ENCODE peak calls at places on chromosomes 6 and 20, in five cellular contexts. One of them, this sample, is unnamed.

GRCh38 chr20:10619427-10619826 is 54.4 kb downstream of the JAG1 start:
- DNase-seq in ACHN: no peak
- DNase-seq in iPS-NIHi11: no peak
- DNase-seq in activated naive CD4-positive, alpha-beta T cell: no peak
- DNase-seq in NCI-H2171 treated with DMSO at 0.1 percent for 48 hours: no peak
- DNase-seq in this sample: peak; percentile 89

GRCh38 chr6:14046476-14047068 is 71.0 kb upstream of the CD83 start:
- DNase-seq in ACHN: peak; percentile 58
- DNase-seq in iPS-NIHi11: peak; percentile 77
- DNase-seq in NCI-H2171 treated with DMSO at 0.1 percent for 48 hours: peak; percentile 64
- DNase-seq in activated naive CD4-positive, alpha-beta T cell: no peak
- DNase-seq in this sample: no peak

GRCh38 chr20:24497851-24498250 is 28.4 kb downstream of the SYNDIG1 start:
- DNase-seq in activated naive CD4-positive, alpha-beta T cell: no peak
- DNase-seq in NCI-H2171 treated with DMSO at 0.1 percent for 48 hours: peak; percentile 60
- DNase-seq in ACHN: no peak
- DNase-seq in iPS-NIHi11: no peak
- DNase-seq in this sample: no peak

GRCh38 chr20:48015136-48015925 is 230.1 kb upstream of the SULF2 start:
- DNase-seq in NCI-H2171 treated with DMSO at 0.1 percent for 48 hours: no peak
- DNase-seq in iPS-NIHi11: no peak
- DNase-seq in activated naive CD4-positive, alpha-beta T cell: no peak
- DNase-seq in ACHN: no peak
- DNase-seq in this sample: no peak

GRCh38 chr6:37048851-37049734 is 43.6 kb downstream of the FGD2 start:
- DNase-seq in NCI-H2171 treated with DMSO at 0.1 percent for 48 hours: no peak
- DNase-seq in ACHN: peak; percentile 16
- DNase-seq in activated naive CD4-positive, alpha-beta T cell: no peak
- DNase-seq in iPS-NIHi11: no peak
- DNase-seq in this sample: peak; percentile 69

GRCh38 chr6:3139090-3139903 is 18.0 kb downstream of the TUBB2A start:
- DNase-seq in NCI-H2171 treated with DMSO at 0.1 percent for 48 hours: peak; percentile 59
- DNase-seq in iPS-NIHi11: no peak
- DNase-seq in ACHN: no peak
- DNase-seq in activated naive CD4-positive, alpha-beta T cell: no peak
- DNase-seq in this sample: peak; percentile 81

GRCh38 chr6:148457137-148457842 is 114.7 kb downstream of the SASH1 start:
- DNase-seq in NCI-H2171 treated with DMSO at 0.1 percent for 48 hours: no peak
- DNase-seq in activated naive CD4-positive, alpha-beta T cell: no peak
- DNase-seq in ACHN: no peak
- DNase-seq in iPS-NIHi11: no peak
- DNase-seq in this sample: no peak

GRCh38 chr20:58870293-58871014 is 17.9 kb downstream of the GNAS start:
- DNase-seq in ACHN: peak; percentile 59
- DNase-seq in iPS-NIHi11: peak; percentile 81
- DNase-seq in NCI-H2171 treated with DMSO at 0.1 percent for 48 hours: peak; percentile 83
- DNase-seq in activated naive CD4-positive, alpha-beta T cell: no peak
- DNase-seq in this sample: no peak

GRCh38 chr20:19817017-19817416 is 59.0 kb downstream of the RIN2 start:
- DNase-seq in ACHN: no peak
- DNase-seq in activated naive CD4-positive, alpha-beta T cell: no peak
- DNase-seq in iPS-NIHi11: no peak
- DNase-seq in NCI-H2171 treated with DMSO at 0.1 percent for 48 hours: no peak
- DNase-seq in this sample: peak; percentile 91

GRCh38 chr6:158353851-158354508 is 41.7 kb downstream of the TULP4 start:
- DNase-seq in iPS-NIHi11: no peak
- DNase-seq in ACHN: no peak
- DNase-seq in activated naive CD4-positive, alpha-beta T cell: no peak
- DNase-seq in NCI-H2171 treated with DMSO at 0.1 percent for 48 hours: peak; percentile 14
- DNase-seq in this sample: peak; percentile 31

GRCh38 chr6:168007592-168008338 is 10.3 kb downstream of the KIF25 start:
- DNase-seq in activated naive CD4-positive, alpha-beta T cell: no peak
- DNase-seq in NCI-H2171 treated with DMSO at 0.1 percent for 48 hours: no peak
- DNase-seq in iPS-NIHi11: no peak
- DNase-seq in ACHN: peak; percentile 96
- DNase-seq in this sample: peak; percentile 78